ENCODE peak calls at places on chromosomes 11 and 22, in five cellular contexts. S, W, L, I and O are unnamed samples.

GRCh38 chr11:19209617-19210016 is 7.8 kb upstream of the CSRP3 start:
- DNase-seq in S (no peak), W (peak), L (no peak), I (no peak), O (peak)

GRCh38 chr11:130390071-130390758 is 38.2 kb downstream of the ADAMTS8 start:
- DNase-seq in S (peak), W (peak), L (peak), I (no peak), O (peak)

GRCh38 chr11:27209562-27210005 is 153.4 kb downstream of the CCDC34 start:
- DNase-seq in S (peak), W (peak), L (peak), I (no peak), O (peak)

GRCh38 chr22:27591060-27591459 is 210.5 kb downstream of the MN1 start:
- DNase-seq in S (no peak), W (no peak), L (no peak), I (no peak), O (no peak)

GRCh38 chr11:71298016-71298550 is 45.7 kb upstream of the SHANK2 start:
- DNase-seq in S (no peak), W (no peak), L (no peak), I (no peak), O (no peak)

GRCh38 chr11:75576445-75577049 is 14.5 kb downstream of the SERPINH1 start:
- DNase-seq in S (no peak), W (peak), L (no peak), I (peak), O (peak)

GRCh38 chr11:57214087-57214395 is 23.0 kb downstream of the APLNR start:
- DNase-seq in S (no peak), W (peak), L (no peak), I (no peak), O (no peak)

GRCh38 chr11:46747150-46747549 is 28.1 kb downstream of the F2 start:
- DNase-seq in S (no peak), W (no peak), L (no peak), I (no peak), O (no peak)

GRCh38 chr22:42758929-42759629 is 38.4 kb upstream of the A4GALT start:
- DNase-seq in S (no peak), W (peak), L (peak), I (no peak), O (peak)

GRCh38 chr11:102473543-102473942 is 21.0 kb upstream of the TMEM123 start:
- DNase-seq in S (no peak), W (no peak), L (no peak), I (no peak), O (no peak)

GRCh38 chr22:49964136-49964492 is 3.5 kb downstream of the PIM3 start:
- DNase-seq in S (no peak), W (no peak), L (no peak), I (no peak), O (no peak)

GRCh38 chr22:23382796-23383195 is 197.3 kb downstream of the IGLL1 start:
- DNase-seq in S (no peak), W (no peak), L (no peak), I (no peak), O (no peak)

GRCh38 chr11:117045956-117046355 is 52.3 kb downstream of the SIK3 start:
- DNase-seq in S (no peak), W (peak), L (peak), I (no peak), O (no peak)

GRCh38 chr11:46413755-46414465 is 22.3 kb upstream of the CHRM4 start:
- DNase-seq in S (no peak), W (no peak), L (no peak), I (no peak), O (no peak)

GRCh38 chr11:47137476-47137875 is 39.2 kb downstream of the ARFGAP2 start:
- DNase-seq in S (no peak), W (no peak), L (no peak), I (no peak), O (no peak)